ENCODE peak calls at places on chromosome 1, in seven cellular contexts. One of them, this sample, is unnamed.
A peak's percentile ranks its signal among the peaks of the same experiment; 100 is the strongest.

GRCh38 chr1:202101182-202101581 is 21.5 kb upstream of the GPR37L1 start:
- DNase-seq in thoracic aorta: no peak
- DNase-seq in K562: no peak
- DNase-seq in esophagus squamous epithelium: no peak
- DNase-seq in kidney epithelial cell: no peak
- DNase-seq in right lobe of liver: no peak
- DNase-seq in AG04450: no peak
- DNase-seq in this sample: no peak

GRCh38 chr1:210330279-210330866 is 1.7 kb downstream of the HHAT start:
- DNase-seq in thoracic aorta: no peak
- DNase-seq in AG04450: no peak
- DNase-seq in kidney epithelial cell: no peak
- DNase-seq in esophagus squamous epithelium: no peak
- DNase-seq in right lobe of liver: no peak
- DNase-seq in K562: peak; percentile 16
- DNase-seq in this sample: peak; percentile 41

GRCh38 chr1:110608247-110608646 is 2.1 kb upstream of the KCNA2 start:
- DNase-seq in kidney epithelial cell: no peak
- DNase-seq in thoracic aorta: no peak
- DNase-seq in right lobe of liver: no peak
- DNase-seq in K562: no peak
- DNase-seq in esophagus squamous epithelium: no peak
- DNase-seq in AG04450: no peak
- DNase-seq in this sample: no peak

GRCh38 chr1:7860130-7860529 is 7.3 kb upstream of the UTS2 start:
- DNase-seq in thoracic aorta: no peak
- DNase-seq in kidney epithelial cell: no peak
- DNase-seq in esophagus squamous epithelium: no peak
- DNase-seq in right lobe of liver: no peak
- DNase-seq in K562: no peak
- DNase-seq in AG04450: no peak
- DNase-seq in this sample: no peak

GRCh38 chr1:172356620-172357019 is 63.9 kb upstream of the C1orf105 start:
- DNase-seq in K562: no peak
- DNase-seq in AG04450: peak; percentile 53
- DNase-seq in esophagus squamous epithelium: no peak
- DNase-seq in right lobe of liver: no peak
- DNase-seq in kidney epithelial cell: no peak
- DNase-seq in thoracic aorta: no peak
- DNase-seq in this sample: peak; percentile 69

GRCh38 chr1:192830596-192831241 is 21.9 kb downstream of the RGS2 start:
- DNase-seq in AG04450: no peak
- DNase-seq in right lobe of liver: no peak
- DNase-seq in kidney epithelial cell: no peak
- DNase-seq in K562: no peak
- DNase-seq in thoracic aorta: no peak
- DNase-seq in esophagus squamous epithelium: no peak
- DNase-seq in this sample: no peak

GRCh38 chr1:172146149-172146850 is 274.2 kb upstream of the C1orf105 start:
- DNase-seq in esophagus squamous epithelium: no peak
- DNase-seq in thoracic aorta: no peak
- DNase-seq in K562: no peak
- DNase-seq in AG04450: no peak
- DNase-seq in kidney epithelial cell: no peak
- DNase-seq in right lobe of liver: no peak
- DNase-seq in this sample: no peak

GRCh38 chr1:226523646-226524406 is 24.7 kb upstream of the STUM start:
- DNase-seq in esophagus squamous epithelium: no peak
- DNase-seq in K562: no peak
- DNase-seq in thoracic aorta: no peak
- DNase-seq in kidney epithelial cell: no peak
- DNase-seq in right lobe of liver: no peak
- DNase-seq in AG04450: no peak
- DNase-seq in this sample: no peak

GRCh38 chr1:2134232-2134603 is 60.4 kb downstream of the FAAP20 start:
- DNase-seq in thoracic aorta: no peak
- DNase-seq in kidney epithelial cell: no peak
- DNase-seq in right lobe of liver: no peak
- DNase-seq in K562: no peak
- DNase-seq in esophagus squamous epithelium: no peak
- DNase-seq in AG04450: no peak
- DNase-seq in this sample: no peak

GRCh38 chr1:94270801-94271203 is 33.4 kb upstream of the ARHGAP29 start:
- DNase-seq in kidney epithelial cell: peak; percentile 96
- DNase-seq in right lobe of liver: no peak
- DNase-seq in esophagus squamous epithelium: no peak
- DNase-seq in AG04450: peak; percentile 44
- DNase-seq in thoracic aorta: no peak
- DNase-seq in K562: no peak
- DNase-seq in this sample: peak; percentile 94

GRCh38 chr1:156560585-156561163 is 11.7 kb downstream of the IQGAP3 start:
- DNase-seq in K562: no peak
- DNase-seq in esophagus squamous epithelium: no peak
- DNase-seq in AG04450: no peak
- DNase-seq in thoracic aorta: no peak
- DNase-seq in kidney epithelial cell: no peak
- DNase-seq in right lobe of liver: no peak
- DNase-seq in this sample: no peak

GRCh38 chr1:235932090-235932510 is 65.4 kb upstream of the LYST start:
- DNase-seq in right lobe of liver: peak; percentile 57
- DNase-seq in kidney epithelial cell: no peak
- DNase-seq in AG04450: no peak
- DNase-seq in thoracic aorta: no peak
- DNase-seq in esophagus squamous epithelium: no peak
- DNase-seq in K562: no peak
- DNase-seq in this sample: no peak

GRCh38 chr1:88736633-88737248 is 52.7 kb downstream of the PKN2 start:
- DNase-seq in kidney epithelial cell: no peak
- DNase-seq in esophagus squamous epithelium: no peak
- DNase-seq in right lobe of liver: no peak
- DNase-seq in AG04450: no peak
- DNase-seq in thoracic aorta: no peak
- DNase-seq in K562: peak; percentile 20
- DNase-seq in this sample: peak; percentile 50

GRCh38 chr1:110087812-110088738 is 17.6 kb upstream of the ALX3 start:
- DNase-seq in kidney epithelial cell: no peak
- DNase-seq in thoracic aorta: no peak
- DNase-seq in AG04450: peak; percentile 20
- DNase-seq in right lobe of liver: no peak
- DNase-seq in esophagus squamous epithelium: no peak
- DNase-seq in K562: peak; percentile 84
- DNase-seq in this sample: peak; percentile 50

GRCh38 chr1:99603699-99604595 is 42.0 kb upstream of the PALMD start:
- DNase-seq in right lobe of liver: no peak
- DNase-seq in esophagus squamous epithelium: no peak
- DNase-seq in AG04450: no peak
- DNase-seq in K562: no peak
- DNase-seq in thoracic aorta: no peak
- DNase-seq in kidney epithelial cell: no peak
- DNase-seq in this sample: peak; percentile 53

GRCh38 chr1:234322979-234323378 is 50.3 kb upstream of the COA6 start:
- DNase-seq in right lobe of liver: peak; percentile 52
- DNase-seq in thoracic aorta: no peak
- DNase-seq in AG04450: no peak
- DNase-seq in kidney epithelial cell: no peak
- DNase-seq in K562: peak; percentile 74
- DNase-seq in esophagus squamous epithelium: no peak
- DNase-seq in this sample: peak; percentile 8
- TF ChIP-seq CTCF in right lobe of liver: peak; percentile 44
- TF ChIP-seq CTCF in thoracic aorta: no peak
- TF ChIP-seq CTCF in AG04450: peak; percentile 39
- TF ChIP-seq CTCF in kidney epithelial cell: peak; percentile 29
- TF ChIP-seq CTCF in K562: peak; percentile 94
- TF ChIP-seq CTCF in esophagus squamous epithelium: no peak
- TF ChIP-seq CTCF in this sample: peak; percentile 37

DNA sequence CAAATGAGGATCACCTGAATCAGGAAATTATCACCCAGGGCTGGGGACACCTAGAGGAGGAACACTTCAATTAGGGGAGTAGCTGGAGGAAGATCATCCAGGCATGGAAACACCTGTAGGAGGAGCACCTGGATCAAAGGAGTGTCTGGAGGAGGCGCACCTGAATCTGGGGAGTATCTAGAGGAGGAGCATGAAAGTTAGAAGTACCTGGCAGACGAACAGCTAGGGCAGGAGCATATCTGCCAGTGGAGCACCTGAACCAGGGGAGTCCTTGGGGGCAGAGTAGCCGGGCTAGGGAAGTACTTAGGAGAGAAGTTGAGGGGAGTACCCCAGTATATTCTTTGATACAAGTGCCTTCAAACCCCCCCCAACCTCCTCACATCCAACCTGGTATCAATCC is 1.3 kb downstream of the C1orf210 start:
- DNase-seq in right lobe of liver: no peak
- DNase-seq in K562: no peak
- DNase-seq in esophagus squamous epithelium: no peak
- DNase-seq in kidney epithelial cell: no peak
- DNase-seq in AG04450: no peak
- DNase-seq in thoracic aorta: no peak
- DNase-seq in this sample: no peak
- H3K4me3 ChIP-seq in right lobe of liver: no peak overlapping the region
- H3K4me3 ChIP-seq in K562: no peak overlapping the region
- H3K4me3 ChIP-seq in esophagus squamous epithelium: no peak overlapping the region
- H3K4me3 ChIP-seq in kidney epithelial cell: no peak overlapping the region
- H3K4me3 ChIP-seq in AG04450: no peak overlapping the region
- H3K4me3 ChIP-seq in thoracic aorta: no peak overlapping the region
- H3K4me3 ChIP-seq in this sample: no peak overlapping the region

GRCh38 chr1:43974443-43975248 is at the start of gene ATP6V0B:
- DNase-seq in kidney epithelial cell: peak; percentile 67
- DNase-seq in right lobe of liver: peak; percentile 98
- DNase-seq in K562: peak; percentile 97
- DNase-seq in esophagus squamous epithelium: peak; percentile 78
- DNase-seq in thoracic aorta: peak; percentile 91
- DNase-seq in AG04450: peak; percentile 78
- DNase-seq in this sample: peak; percentile 93
- TF ChIP-seq CTCF in kidney epithelial cell: no peak
- TF ChIP-seq CTCF in right lobe of liver: peak; percentile 45
- TF ChIP-seq CTCF in K562: peak; percentile 33
- TF ChIP-seq CTCF in esophagus squamous epithelium: peak; percentile 7
- TF ChIP-seq CTCF in thoracic aorta: no peak
- TF ChIP-seq CTCF in AG04450: no peak
- TF ChIP-seq CTCF in this sample: peak; percentile 11

GRCh38 chr1:14922942-14923341 is 230.6 kb upstream of the TMEM51 start:
- DNase-seq in thoracic aorta: no peak
- DNase-seq in kidney epithelial cell: no peak
- DNase-seq in AG04450: no peak
- DNase-seq in esophagus squamous epithelium: no peak
- DNase-seq in K562: no peak
- DNase-seq in right lobe of liver: no peak
- DNase-seq in this sample: no peak

GRCh38 chr1:14924455-14925325 is 228.9 kb upstream of the TMEM51 start:
- DNase-seq in right lobe of liver: peak; percentile 57
- DNase-seq in thoracic aorta: no peak
- DNase-seq in kidney epithelial cell: no peak
- DNase-seq in K562: peak; percentile 84
- DNase-seq in esophagus squamous epithelium: no peak
- DNase-seq in AG04450: no peak
- DNase-seq in this sample: peak; percentile 36

GRCh38 chr1:14924012-14924452 is 229.5 kb upstream of the TMEM51 start:
- DNase-seq in K562: peak; percentile 92
- DNase-seq in AG04450: no peak
- DNase-seq in esophagus squamous epithelium: no peak
- DNase-seq in thoracic aorta: no peak
- DNase-seq in kidney epithelial cell: no peak
- DNase-seq in right lobe of liver: peak; percentile 69
- DNase-seq in this sample: peak; percentile 47

GRCh38 chr1:14925336-14926136 is 228.0 kb upstream of the TMEM51 start:
- DNase-seq in K562: no peak
- DNase-seq in AG04450: no peak
- DNase-seq in right lobe of liver: no peak
- DNase-seq in esophagus squamous epithelium: no peak
- DNase-seq in kidney epithelial cell: no peak
- DNase-seq in thoracic aorta: no peak
- DNase-seq in this sample: no peak

GRCh38 chr1:14923400-14924011 is 230.0 kb upstream of the TMEM51 start:
- DNase-seq in esophagus squamous epithelium: no peak
- DNase-seq in kidney epithelial cell: no peak
- DNase-seq in AG04450: no peak
- DNase-seq in right lobe of liver: no peak
- DNase-seq in thoracic aorta: no peak
- DNase-seq in K562: no peak
- DNase-seq in this sample: no peak
- H3K4me3 ChIP-seq in esophagus squamous epithelium: peak overlapping the region; percentile 52
- H3K4me3 ChIP-seq in kidney epithelial cell: peak overlapping the region; percentile 67
- H3K4me3 ChIP-seq in AG04450: peak overlapping the region; percentile 68
- H3K4me3 ChIP-seq in right lobe of liver: no peak overlapping the region
- H3K4me3 ChIP-seq in thoracic aorta: peak overlapping the region; percentile 62
- H3K4me3 ChIP-seq in K562: peak overlapping the region; percentile 59
- H3K4me3 ChIP-seq in this sample: peak overlapping the region; percentile 17

GRCh38 chr1:92486251-92487077 is at the start of gene GFI1:
- DNase-seq in K562: no peak
- DNase-seq in AG04450: no peak
- DNase-seq in right lobe of liver: peak; percentile 61
- DNase-seq in kidney epithelial cell: no peak
- DNase-seq in esophagus squamous epithelium: no peak
- DNase-seq in thoracic aorta: no peak
- DNase-seq in this sample: no peak

GRCh38 chr1:92484171-92484471 is 2.6 kb downstream of the GFI1 start:
- DNase-seq in esophagus squamous epithelium: no peak
- DNase-seq in thoracic aorta: no peak
- DNase-seq in kidney epithelial cell: no peak
- DNase-seq in right lobe of liver: no peak
- DNase-seq in AG04450: no peak
- DNase-seq in K562: no peak
- DNase-seq in this sample: no peak

GRCh38 chr1:92483442-92484170 is 3.1 kb downstream of the GFI1 start:
- DNase-seq in thoracic aorta: no peak
- DNase-seq in kidney epithelial cell: no peak
- DNase-seq in K562: no peak
- DNase-seq in AG04450: no peak
- DNase-seq in esophagus squamous epithelium: no peak
- DNase-seq in right lobe of liver: no peak
- DNase-seq in this sample: no peak

GRCh38 chr1:92485374-92486250 is 1.1 kb downstream of the GFI1 start:
- DNase-seq in thoracic aorta: no peak
- DNase-seq in K562: peak; percentile 65
- DNase-seq in kidney epithelial cell: no peak
- DNase-seq in AG04450: no peak
- DNase-seq in esophagus squamous epithelium: no peak
- DNase-seq in right lobe of liver: peak; percentile 75
- DNase-seq in this sample: peak; percentile 35

GRCh38 chr1:92484472-92485373 is 2.0 kb downstream of the GFI1 start:
- DNase-seq in AG04450: no peak
- DNase-seq in thoracic aorta: no peak
- DNase-seq in K562: no peak
- DNase-seq in esophagus squamous epithelium: no peak
- DNase-seq in right lobe of liver: peak; percentile 42
- DNase-seq in kidney epithelial cell: no peak
- DNase-seq in this sample: no peak
- TF ChIP-seq CTCF in AG04450: no peak
- TF ChIP-seq CTCF in thoracic aorta: no peak
- TF ChIP-seq CTCF in K562: no peak
- TF ChIP-seq CTCF in esophagus squamous epithelium: no peak
- TF ChIP-seq CTCF in right lobe of liver: no peak
- TF ChIP-seq CTCF in kidney epithelial cell: no peak
- TF ChIP-seq CTCF in this sample: peak; percentile 4

GRCh38 chr1:10511494-10511885 is 36.7 kb downstream of the PEX14 start:
- DNase-seq in K562: no peak
- DNase-seq in kidney epithelial cell: no peak
- DNase-seq in thoracic aorta: no peak
- DNase-seq in esophagus squamous epithelium: no peak
- DNase-seq in AG04450: no peak
- DNase-seq in right lobe of liver: no peak
- DNase-seq in this sample: no peak
- H3K4me3 ChIP-seq in K562: no peak overlapping the region
- H3K4me3 ChIP-seq in kidney epithelial cell: no peak overlapping the region
- H3K4me3 ChIP-seq in thoracic aorta: no peak overlapping the region
- H3K4me3 ChIP-seq in esophagus squamous epithelium: no peak overlapping the region
- H3K4me3 ChIP-seq in AG04450: no peak overlapping the region
- H3K4me3 ChIP-seq in right lobe of liver: no peak overlapping the region
- H3K4me3 ChIP-seq in this sample: no peak overlapping the region